ENCODE peak calls at places on chromosome 14, in four cellular contexts. L, Z, I and H are unnamed samples.
A peak's percentile ranks its signal among the peaks of the same experiment; 100 is the strongest.

GRCh38 chr14:61454545-61454944 is 133.2 kb downstream of the PRKCH start:
- DNase-seq in I (no peak), Z (no peak), L (no peak), H (no peak)

GRCh38 chr14:73736842-73737241 is 22.7 kb upstream of the PNMA1 start:
- DNase-seq in Z (no peak), L (no peak), I (no peak), H (no peak)

GRCh38 chr14:72699852-72700257 is 194.0 kb downstream of the DPF3 start:
- DNase-seq in Z (peak; percentile 30), L (no peak), I (no peak), H (no peak)

GRCh38 chr14:60680511-60680910 is 31.2 kb upstream of the SIX1 start:
- DNase-seq in I (no peak), L (no peak), Z (no peak), H (no peak)

GRCh38 chr14:33922125-33922524 is 28.7 kb downstream of the EGLN3 start:
- DNase-seq in L (no peak), I (no peak), Z (no peak), H (peak; percentile 13)

GRCh38 chr14:105817971-105818711 is 291.8 kb downstream of the TMEM121 start:
- DNase-seq in L (no peak), Z (no peak), I (peak; percentile 71), H (no peak)

GRCh38 chr14:26963696-26964095 is 365.9 kb upstream of the NOVA1 start:
- DNase-seq in Z (no peak), I (no peak), L (no peak), H (no peak)

GRCh38 chr14:50795909-50796308 is 35.1 kb downstream of the NIN start:
- DNase-seq in L (no peak), Z (no peak), I (no peak), H (no peak)

GRCh38 chr14:77037886-77038511 is 9.5 kb upstream of the IRF2BPL start:
- DNase-seq in L (no peak), Z (no peak), I (no peak), H (peak; percentile 43)

DNA sequence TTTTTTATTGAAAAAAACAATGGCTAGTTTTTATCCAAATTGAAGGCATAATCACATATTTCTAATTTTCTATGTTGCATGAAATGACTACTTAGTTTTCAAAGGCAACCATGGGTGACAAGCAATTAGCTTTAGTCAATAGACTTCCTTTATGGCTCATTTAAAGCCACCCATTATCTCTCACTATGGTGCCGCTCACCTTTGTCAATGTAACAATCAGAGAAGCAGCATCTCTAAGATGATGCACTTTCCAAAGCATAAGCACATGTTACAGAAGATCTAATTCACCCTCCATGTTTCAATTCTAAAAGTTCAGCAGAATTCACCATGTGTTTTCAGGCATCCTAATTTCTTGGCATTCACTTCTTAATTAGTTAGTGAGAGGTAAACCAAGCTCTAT is 166.6 kb upstream of the RPL10L start:
- DNase-seq in I (no peak), L (no peak), Z (no peak), H (peak; percentile 59)
- TF ChIP-seq CREB1 in I (no peak), L (no peak), Z (no peak), H (no peak)

DNA sequence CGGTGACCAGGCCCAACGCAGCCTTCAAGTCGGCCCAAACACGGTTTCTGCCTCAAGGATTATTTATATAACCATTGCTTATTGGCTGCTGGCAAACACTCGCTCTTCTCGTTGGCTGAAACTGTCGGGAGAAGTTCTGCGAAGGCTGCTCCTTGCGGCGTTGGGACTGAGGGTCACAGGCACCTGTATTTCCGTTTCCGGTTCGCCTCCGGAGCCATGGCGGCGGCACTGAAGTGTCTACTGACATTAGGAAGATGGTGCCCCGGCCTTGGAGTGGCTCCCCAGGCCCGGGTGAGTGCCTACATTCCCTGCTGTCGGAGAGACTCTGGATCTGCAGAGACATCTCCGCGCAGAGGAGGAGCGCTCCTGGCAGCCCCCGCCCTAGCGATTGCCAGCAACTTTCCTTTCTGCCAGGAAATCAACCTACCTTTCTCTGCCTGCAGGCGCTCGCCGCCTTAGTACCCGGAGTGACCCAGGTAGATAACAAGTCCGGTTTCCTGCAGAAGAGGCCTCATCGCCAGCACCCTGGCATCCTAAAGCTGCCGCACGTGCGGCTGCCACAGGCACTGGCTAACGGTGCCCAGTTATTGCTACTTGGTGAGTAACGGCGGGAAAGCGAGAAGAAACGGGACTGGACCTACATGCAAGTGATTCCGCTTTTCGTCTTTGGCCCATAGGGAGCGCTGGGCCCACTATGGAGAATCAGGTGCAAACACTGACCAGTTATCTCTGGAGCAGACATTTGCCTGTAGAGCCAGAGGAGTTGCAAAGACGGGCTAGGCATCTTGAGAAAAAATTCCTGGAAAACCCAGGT is at the start of gene METTL17:
- DNase-seq in Z (peak; percentile 93), L (peak; percentile 98), I (peak; percentile 91), H (peak; percentile 98)
- TF ChIP-seq REST in Z (no peak), L (no peak), I (no peak), H (no peak)

GRCh38 chr14:104782823-104783170 is 12.8 kb downstream of the AKT1 start:
- DNase-seq in I (no peak), Z (no peak), L (no peak), H (no peak)
- H4K20me1 ChIP-seq in I (no peaks in the 10 kb centered on the region), Z (no peaks in the 10 kb centered on the region), L (peaks cover under 1% of the 10 kb centered on the region), H (no peaks in the 10 kb centered on the region)

GRCh38 chr14:28488658-28489057 is 277.9 kb upstream of the FOXG1 start:
- DNase-seq in I (no peak), Z (no peak), L (no peak), H (no peak)
- TF ChIP-seq CREB1 in I (no peak), Z (no peak), L (no peak), H (no peak)

GRCh38 chr14:96904201-96904600 is 107.0 kb downstream of the VRK1 start:
- DNase-seq in L (no peak), I (no peak), Z (no peak), H (no peak)

GRCh38 chr14:96905065-96905464 is 107.9 kb downstream of the VRK1 start:
- DNase-seq in Z (no peak), I (no peak), L (no peak), H (no peak)

GRCh38 chr14:96903444-96904023 is 106.4 kb downstream of the VRK1 start:
- DNase-seq in Z (no peak), I (no peak), L (no peak), H (no peak)

GRCh38 chr14:96906434-96906833 is 109.3 kb downstream of the VRK1 start:
- DNase-seq in I (no peak), L (no peak), Z (no peak), H (no peak)

DNA sequence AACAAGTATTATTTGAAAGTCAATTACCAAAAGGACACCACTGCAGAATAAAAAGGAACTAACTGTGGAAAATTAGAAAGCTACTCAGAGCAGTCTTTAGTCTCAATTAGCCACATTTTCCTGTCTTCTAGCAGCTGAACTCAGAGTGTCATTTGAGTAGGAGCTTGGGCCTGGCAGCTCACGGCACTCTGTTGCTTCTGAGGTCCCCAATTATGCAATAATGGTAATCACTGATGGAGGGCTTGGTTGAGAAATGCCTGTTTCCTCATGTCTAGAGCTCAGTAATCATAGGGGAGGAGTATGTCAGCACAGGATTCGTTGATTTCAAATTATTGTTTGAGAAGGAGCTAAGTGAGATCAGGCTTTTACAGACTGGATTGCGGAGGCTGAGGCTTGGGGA is 108.6 kb downstream of the VRK1 start:
- DNase-seq in L (no peak), Z (no peak), I (no peak), H (no peak)
- TF ChIP-seq REST in L (no peak), Z (no peak), I (no peak), H (no peak)

DNA sequence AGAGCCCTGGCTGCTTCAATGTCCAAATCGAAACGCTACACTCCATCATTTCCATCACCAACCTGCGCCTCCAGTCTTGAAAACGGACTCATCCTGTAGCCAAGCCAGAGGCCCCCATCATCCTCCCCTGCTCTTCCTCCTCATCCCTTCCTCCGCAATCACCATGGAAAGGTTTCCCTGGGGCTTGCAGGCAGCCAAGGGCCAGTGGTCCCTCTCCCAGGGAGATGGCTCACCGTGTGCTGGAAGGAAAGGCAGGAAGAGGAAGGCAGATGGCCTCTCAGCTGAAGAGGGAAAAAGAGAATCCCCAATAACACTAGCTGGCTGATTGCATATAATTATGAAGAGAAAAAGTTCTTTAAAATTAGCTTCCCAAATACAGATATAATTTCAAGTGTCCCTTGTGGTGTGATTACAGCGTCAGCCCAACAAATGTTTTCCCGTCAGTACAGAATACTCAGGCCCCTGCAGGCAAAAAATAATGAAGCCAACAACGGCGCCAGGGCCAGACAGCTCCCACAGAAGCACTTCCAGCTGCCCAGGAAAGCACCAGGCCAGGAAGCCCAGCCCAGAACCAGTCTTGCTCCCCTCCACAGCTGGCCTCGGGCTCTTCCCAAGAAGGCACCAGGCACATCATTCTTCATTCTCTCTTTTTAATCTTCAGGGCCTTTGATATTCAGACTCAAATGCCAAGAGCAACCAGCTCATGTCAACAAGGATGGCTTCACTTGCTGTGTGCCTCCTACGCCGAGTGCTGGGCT is 24.7 kb downstream of the ITPK1 start:
- DNase-seq in I (no peak), L (no peak), Z (no peak), H (no peak)
- H4K20me1 ChIP-seq in I (no peaks in the 10 kb centered on the region), L (peaks cover 4% of the 10 kb centered on the region), Z (no peaks in the 10 kb centered on the region), H (peaks cover 34% of the 10 kb centered on the region)

DNA sequence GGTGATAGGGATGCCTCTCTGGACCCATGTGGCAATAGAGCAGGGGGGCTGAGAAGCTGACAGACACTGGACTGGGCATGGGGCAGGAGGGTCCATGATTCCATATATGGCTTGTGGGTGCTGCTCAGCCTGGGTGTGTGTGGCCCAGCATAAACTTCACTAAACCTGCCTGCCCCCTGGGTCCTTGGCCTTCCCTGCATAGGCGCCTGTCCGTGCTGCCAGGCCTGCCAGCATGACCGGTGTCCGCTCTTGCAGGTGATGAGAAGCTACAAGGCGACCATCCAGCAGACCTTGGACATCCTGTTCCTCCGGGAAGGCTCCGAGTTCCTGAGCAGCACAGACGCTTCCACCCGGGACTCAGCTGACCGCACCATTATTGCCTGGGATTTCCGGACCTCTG is 61.6 kb downstream of the BEGAIN start:
- DNase-seq in L (no peak), I (no peak), Z (no peak), H (no peak)
- TF ChIP-seq CREB1 in L (no peak), I (no peak), Z (no peak), H (no peak)

GRCh38 chr14:22871962-22872832 is 657 bp downstream of the LRP10 start:
- DNase-seq in L (peak; percentile 84), Z (peak; percentile 93), I (no peak), H (peak; percentile 97)
- TF ChIP-seq REST in L (no peak), Z (peak; percentile 50), I (no peak), H (no peak)

GRCh38 chr14:64513271-64513670 is 8.7 kb downstream of the ZBTB1 start:
- DNase-seq in Z (no peak), L (no peak), I (no peak), H (no peak)
- H4K20me1 ChIP-seq in Z (no peaks in the 10 kb centered on the region), L (peaks cover 19% of the 10 kb centered on the region), I (peaks cover 5% of the 10 kb centered on the region), H (peaks cover 32% of the 10 kb centered on the region)